ENCODE peak calls at places on chromosome 5, in ten cellular contexts. L is SK-N-SH, F is fibroblast of lung, S is mesendoderm, T is GM12878, B is PC-3, Q is mammary epithelial cell, H is GM23338, M is H9, C is endothelial cell of umbilical vein. I is an unnamed sample.
A peak's percentile ranks its signal among the peaks of the same experiment; 100 is the strongest.

GRCh38 chr5:143261748-143262392 is 141.6 kb downstream of the NR3C1 start:
- DNase-seq in L (no peak), F (peak; percentile 87), S (no peak), T (no peak), B (peak; percentile 73), Q (peak; percentile 90), H (no peak), M (no peak), C (no peak), I (peak; percentile 75)

GRCh38 chr5:14309199-14309598 is 166.1 kb downstream of the TRIO start:
- DNase-seq in L (no peak), F (no peak), S (no peak), T (no peak), B (no peak), Q (no peak), H (no peak), M (no peak), C (no peak), I (no peak)

GRCh38 chr5:170397059-170397458 is 7.9 kb upstream of the KCNMB1 start:
- DNase-seq in L (no peak), F (no peak), S (peak; percentile 45), T (no peak), B (no peak), Q (no peak), H (peak; percentile 59), M (peak; percentile 58), C (no peak), I (no peak)

GRCh38 chr5:40911278-40911677 is 2.0 kb downstream of the C7 start:
- DNase-seq in L (peak; percentile 28), F (no peak), S (no peak), T (no peak), B (no peak), Q (no peak), H (no peak), M (no peak), C (no peak), I (no peak)

GRCh38 chr5:9544502-9545300 is 1.2 kb downstream of the SEMA5A start:
- DNase-seq in L (peak; percentile 85), F (peak; percentile 85), S (peak; percentile 94), T (no peak), B (peak; percentile 97), Q (peak; percentile 85), H (peak; percentile 93), M (peak; percentile 92), C (peak; percentile 48), I (peak; percentile 56)

GRCh38 chr5:95784514-95785302 is 37.8 kb downstream of the GLRX start:
- DNase-seq in L (no peak), F (peak; percentile 46), S (no peak), T (no peak), B (no peak), Q (no peak), H (no peak), M (no peak), C (no peak), I (no peak)

GRCh38 chr5:52728201-52728600 is 59.5 kb upstream of the ITGA1 start:
- DNase-seq in L (no peak), F (no peak), S (no peak), T (no peak), B (peak; percentile 43), Q (no peak), H (no peak), M (no peak), C (no peak), I (no peak)

GRCh38 chr5:90747175-90747574 is 188.6 kb downstream of the ADGRV1 start:
- DNase-seq in L (no peak), F (no peak), S (no peak), T (no peak), B (peak; percentile 82), Q (peak; percentile 46), H (no peak), M (no peak), C (no peak), I (peak; percentile 51)

GRCh38 chr5:155728857-155729683 is 597.9 kb upstream of the SGCD start:
- DNase-seq in L (peak; percentile 25), F (peak; percentile 0), S (peak; percentile 52), T (no peak), B (no peak), Q (peak; percentile 13), H (peak; percentile 77), M (peak; percentile 53), C (no peak), I (peak; percentile 2)

GRCh38 chr5:136236479-136237083 is 43.6 kb upstream of the SMIM32 start:
- DNase-seq in L (peak; percentile 55), F (no peak), S (no peak), T (no peak), B (no peak), Q (peak; percentile 17), H (no peak), M (no peak), C (no peak), I (no peak)

GRCh38 chr5:172901012-172901780 is 58.0 kb upstream of the RPL26L1 start:
- DNase-seq in L (no peak), F (peak; percentile 91), S (peak; percentile 80), T (no peak), B (no peak), Q (no peak), H (no peak), M (no peak), C (peak; percentile 68), I (peak; percentile 98)

GRCh38 chr5:83396662-83397061 is 74.9 kb upstream of the VCAN start:
- DNase-seq in L (no peak), F (no peak), S (no peak), T (no peak), B (no peak), Q (no peak), H (no peak), M (no peak), C (no peak), I (no peak)

GRCh38 chr5:10663531-10664183 is 97.4 kb downstream of the DAP start:
- DNase-seq in L (peak; percentile 77), F (peak; percentile 41), S (peak; percentile 21), T (no peak), B (peak; percentile 60), Q (no peak), H (peak; percentile 32), M (no peak), C (no peak), I (peak; percentile 46)

GRCh38 chr5:177428574-177429217 is 2.2 kb downstream of the GRK6 start:
- DNase-seq in L (no peak), F (no peak), S (no peak), T (no peak), B (no peak), Q (no peak), H (no peak), M (no peak), C (no peak), I (no peak)

GRCh38 chr5:141882594-141883183 is 4.5 kb upstream of the PCDH1 start:
- DNase-seq in L (peak; percentile 83), F (no peak), S (peak; percentile 90), T (no peak), B (no peak), Q (no peak), H (peak; percentile 84), M (peak; percentile 61), C (no peak), I (no peak)

GRCh38 chr5:171272996-171273970 is 35.8 kb upstream of the TLX3 start:
- DNase-seq in L (peak; percentile 58), F (peak; percentile 26), S (peak; percentile 85), T (no peak), B (peak; percentile 60), Q (peak; percentile 21), H (peak; percentile 82), M (peak; percentile 56), C (peak; percentile 12), I (no peak)

GRCh38 chr5:115423541-115423940 is 121.0 kb downstream of the FEM1C start:
- DNase-seq in L (no peak), F (no peak), S (no peak), T (no peak), B (no peak), Q (no peak), H (no peak), M (no peak), C (peak; percentile 55), I (no peak)

GRCh38 chr5:131640043-131640856 is 5.2 kb upstream of the RAPGEF6 start:
- DNase-seq in L (no peak), F (no peak), S (peak; percentile 40), T (no peak), B (peak; percentile 37), Q (peak; percentile 66), H (no peak), M (no peak), C (peak; percentile 29), I (peak; percentile 28)

DNA sequence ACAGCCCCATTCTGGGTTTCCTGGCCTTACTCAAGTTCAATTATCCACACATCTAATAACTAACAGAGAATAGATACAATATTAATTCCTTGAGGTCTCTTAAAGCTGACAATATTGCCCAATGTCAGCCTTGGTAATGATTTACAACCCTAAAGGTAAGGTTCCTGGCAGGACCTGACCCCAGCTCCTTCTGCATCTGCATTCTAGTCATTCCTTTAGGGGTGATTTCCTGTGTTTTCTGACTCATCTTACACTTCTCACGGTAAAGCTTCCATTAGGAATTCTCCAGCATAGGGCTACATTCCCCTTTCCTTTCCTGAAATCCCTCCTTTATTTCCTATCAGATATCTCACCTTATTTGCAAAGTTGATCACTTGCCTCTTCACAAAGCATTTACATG is 9.3 kb downstream of the HAVCR1 start:
- DNase-seq in L (no peak), F (no peak), S (peak; percentile 96), T (no peak), B (peak; percentile 47), Q (no peak), H (peak; percentile 54), M (no peak), C (no peak), I (peak; percentile 16)
- H3K4me2 ChIP-seq in L (no peak overlapping the region), F (no peak overlapping the region), S (no peak overlapping the region), T (no peak overlapping the region), B (no peak overlapping the region), Q (no peak overlapping the region), H (no peak overlapping the region), M (no peak overlapping the region), C (no peak overlapping the region), I (no peak overlapping the region)

GRCh38 chr5:35881758-35882157 is 25.1 kb downstream of the IL7R start:
- DNase-seq in L (no peak), F (no peak), S (no peak), T (no peak), B (no peak), Q (no peak), H (no peak), M (no peak), C (no peak), I (no peak)
- H3K4me2 ChIP-seq in L (no peak overlapping the region), F (no peak overlapping the region), S (no peak overlapping the region), T (no peak overlapping the region), B (no peak overlapping the region), Q (no peak overlapping the region), H (no peak overlapping the region), M (no peak overlapping the region), C (no peak overlapping the region), I (no peak overlapping the region)

GRCh38 chr5:144433140-144433822 is 262.6 kb downstream of the KCTD16 start:
- DNase-seq in L (no peak), F (no peak), S (no peak), T (no peak), B (no peak), Q (no peak), H (no peak), M (no peak), C (no peak), I (no peak)
- H3K4me2 ChIP-seq in L (no peak overlapping the region), F (no peak overlapping the region), S (no peak overlapping the region), T (no peak overlapping the region), B (no peak overlapping the region), Q (no peak overlapping the region), H (no peak overlapping the region), M (no peak overlapping the region), C (no peak overlapping the region), I (no peak overlapping the region)

GRCh38 chr5:44294492-44294891 is 94.7 kb downstream of the FGF10 start:
- DNase-seq in L (no peak), F (peak; percentile 29), S (no peak), T (no peak), B (peak; percentile 7), Q (no peak), H (no peak), M (no peak), C (no peak), I (no peak)

GRCh38 chr5:44292736-44293135 is 96.5 kb downstream of the FGF10 start:
- DNase-seq in L (no peak), F (no peak), S (no peak), T (no peak), B (no peak), Q (no peak), H (no peak), M (no peak), C (no peak), I (no peak)
- H3K4me2 ChIP-seq in L (no peak overlapping the region), F (no peak overlapping the region), S (no peak overlapping the region), T (no peak overlapping the region), B (no peak overlapping the region), Q (no peak overlapping the region), H (no peak overlapping the region), M (no peak overlapping the region), C (no peak overlapping the region), I (no peak overlapping the region)